ENCODE peak calls at places on chromosomes 1 and 21, in five cellular contexts. G, Q, W, D and V are unnamed samples.

GRCh38 chr1:235045034-235045690 is 83.5 kb downstream of the TOMM20 start:
- DNase-seq in Q (no peak), W (peak; percentile 73), G (no peak), D (no peak), V (no peak)

GRCh38 chr1:47378147-47378546 is 37.9 kb upstream of the FOXE3 start:
- DNase-seq in G (no peak), Q (no peak), W (peak; percentile 48), D (no peak), V (peak; percentile 92)

GRCh38 chr1:239763850-239764249 is 327.8 kb upstream of the FMN2 start:
- DNase-seq in Q (no peak), D (no peak), W (no peak), G (no peak), V (peak; percentile 40)

GRCh38 chr1:63662846-63663245 is 69.6 kb downstream of the PGM1 start:
- DNase-seq in W (no peak), Q (no peak), G (peak; percentile 76), D (no peak), V (peak; percentile 95)

GRCh38 chr1:4529579-4530445 is 124.6 kb upstream of the AJAP1 start:
- DNase-seq in G (peak; percentile 16), D (no peak), Q (no peak), W (no peak), V (no peak)

GRCh38 chr1:119774746-119775495 is 6.2 kb upstream of the HMGCS2 start:
- DNase-seq in Q (no peak), G (no peak), D (no peak), W (no peak), V (no peak)

GRCh38 chr1:158246650-158247049 is 7.6 kb upstream of the CD1A start:
- DNase-seq in D (no peak), G (no peak), W (no peak), Q (no peak), V (no peak)

GRCh38 chr1:145858238-145858936 is 494 bp downstream of the PIAS3 start:
- DNase-seq in D (peak; percentile 93), G (peak; percentile 92), Q (peak; percentile 49), W (peak; percentile 50), V (peak; percentile 32)

GRCh38 chr1:222109836-222110235 is 367.9 kb upstream of the DUSP10 start:
- DNase-seq in W (no peak), D (no peak), G (no peak), Q (no peak), V (no peak)

GRCh38 chr1:28365864-28366263 is 3.7 kb upstream of the PHACTR4 start:
- DNase-seq in D (no peak), Q (no peak), W (no peak), G (no peak), V (peak; percentile 47)
- H2BK12ac ChIP-seq in D (no peak overlapping the region), Q (no peak overlapping the region), W (no peak overlapping the region), G (no peak overlapping the region), V (no peak overlapping the region)

GRCh38 chr1:228075801-228076271 is 6.7 kb upstream of the ARF1 start:
- DNase-seq in W (no peak), Q (no peak), D (no peak), G (no peak), V (no peak)
- H2BK12ac ChIP-seq in W (no peak overlapping the region), Q (no peak overlapping the region), D (no peak overlapping the region), G (no peak overlapping the region), V (no peak overlapping the region)

DNA sequence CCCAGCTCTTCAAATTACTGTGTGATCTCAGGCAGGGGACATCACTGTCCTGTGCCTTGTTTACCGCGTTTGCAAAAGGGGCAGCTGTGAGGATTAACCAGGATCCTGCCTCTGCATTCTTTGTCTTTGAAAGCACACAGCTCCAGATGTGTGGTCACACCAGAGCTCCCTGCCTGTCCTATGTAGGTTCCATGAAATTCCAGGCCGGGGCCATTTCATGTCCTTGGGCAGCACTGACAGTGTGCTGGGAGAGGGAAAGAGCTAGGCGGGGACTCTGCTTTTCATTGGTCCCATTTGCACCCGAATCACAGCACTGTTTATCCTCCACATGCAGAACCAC is 42.2 kb upstream of the SELENON start:
- DNase-seq in W (no peak), Q (no peak), D (no peak), G (no peak), V (no peak)
- H2BK12ac ChIP-seq in W (no peak overlapping the region), Q (no peak overlapping the region), D (no peak overlapping the region), G (no peak overlapping the region), V (no peak overlapping the region)

DNA sequence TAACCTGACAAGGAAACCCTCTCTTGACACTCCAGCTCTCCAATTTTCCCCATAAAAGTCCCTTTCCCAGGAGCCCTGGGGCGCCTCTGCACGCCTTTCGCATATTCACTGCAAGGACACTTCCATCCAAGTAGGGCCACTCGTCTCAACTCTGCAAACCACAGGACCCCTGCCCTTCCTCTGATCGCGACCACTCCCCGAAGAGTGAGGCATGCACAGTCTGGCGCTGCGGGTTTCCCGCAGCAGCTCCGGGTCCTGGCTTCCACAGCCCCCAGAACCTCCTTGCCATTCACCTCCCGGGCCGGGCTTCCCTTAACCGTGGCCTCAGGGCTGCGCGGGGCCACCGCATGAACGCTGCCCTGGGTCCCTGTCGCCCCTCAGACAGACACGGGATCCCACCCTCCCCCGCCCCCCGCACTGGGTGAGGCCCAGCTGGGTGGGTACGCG is 399 bp downstream of the ETV3 start:
- DNase-seq in W (no peak), G (no peak), Q (no peak), D (peak; percentile 56), V (peak; percentile 31)
- H2BK12ac ChIP-seq in W (no peak overlapping the region), G (no peak overlapping the region), Q (no peak overlapping the region), D (no peak overlapping the region), V (peak overlapping the region; percentile 47)

GRCh38 chr1:58338081-58338480 is 208.4 kb downstream of the OMA1 start:
- DNase-seq in G (no peak), W (no peak), Q (no peak), D (no peak), V (no peak)
- H2BK12ac ChIP-seq in G (no peak overlapping the region), W (no peak overlapping the region), Q (no peak overlapping the region), D (no peak overlapping the region), V (no peak overlapping the region)

GRCh38 chr21:27290020-27290419 is 323.1 kb upstream of the ADAMTS5 start:
- DNase-seq in G (no peak), D (no peak), Q (no peak), W (no peak), V (no peak)
- H2BK12ac ChIP-seq in G (no peak overlapping the region), D (no peak overlapping the region), Q (no peak overlapping the region), W (no peak overlapping the region), V (no peak overlapping the region)